ENCODE peak calls at places on chromosomes 5 and 9, in eight cellular contexts. One of them, this sample, is unnamed.
A peak's percentile ranks its signal among the peaks of the same experiment; 100 is the strongest.

GRCh38 chr9:91953723-91954122 is 3.7 kb upstream of the ROR2 start:
- DNase-seq in thyroid gland: no peak
- DNase-seq in stimulated activated CD4-positive, alpha-beta T cell treated with anti-CD3 and anti-CD28 coated beads, Interleukin-2, amount 100 ng/mL, for 48 hours: no peak
- DNase-seq in neural crest cell: no peak
- DNase-seq in LoVo: no peak
- DNase-seq in foreskin keratinocyte: no peak
- DNase-seq in ovary: no peak
- DNase-seq in amygdala: no peak
- DNase-seq in this sample: no peak

GRCh38 chr9:127598839-127599549 is 13.1 kb upstream of the STXBP1 start:
- DNase-seq in thyroid gland: no peak
- DNase-seq in foreskin keratinocyte: no peak
- DNase-seq in ovary: no peak
- DNase-seq in neural crest cell: no peak
- DNase-seq in LoVo: no peak
- DNase-seq in amygdala: no peak
- DNase-seq in stimulated activated CD4-positive, alpha-beta T cell treated with anti-CD3 and anti-CD28 coated beads, Interleukin-2, amount 100 ng/mL, for 48 hours: no peak
- DNase-seq in this sample: no peak

GRCh38 chr5:112467467-112467866 is 48.4 kb upstream of the EPB41L4A start:
- DNase-seq in stimulated activated CD4-positive, alpha-beta T cell treated with anti-CD3 and anti-CD28 coated beads, Interleukin-2, amount 100 ng/mL, for 48 hours: no peak
- DNase-seq in thyroid gland: no peak
- DNase-seq in neural crest cell: no peak
- DNase-seq in foreskin keratinocyte: no peak
- DNase-seq in amygdala: no peak
- DNase-seq in ovary: no peak
- DNase-seq in LoVo: no peak
- DNase-seq in this sample: no peak

GRCh38 chr5:176545388-176545736 is 3.8 kb upstream of the CDHR2 start:
- DNase-seq in neural crest cell: no peak
- DNase-seq in ovary: no peak
- DNase-seq in foreskin keratinocyte: no peak
- DNase-seq in stimulated activated CD4-positive, alpha-beta T cell treated with anti-CD3 and anti-CD28 coated beads, Interleukin-2, amount 100 ng/mL, for 48 hours: no peak
- DNase-seq in LoVo: no peak
- DNase-seq in thyroid gland: no peak
- DNase-seq in amygdala: no peak
- DNase-seq in this sample: no peak

GRCh38 chr9:121589961-121590360 is 61.5 kb upstream of the DAB2IP start:
- DNase-seq in thyroid gland: no peak
- DNase-seq in LoVo: no peak
- DNase-seq in neural crest cell: no peak
- DNase-seq in amygdala: no peak
- DNase-seq in foreskin keratinocyte: no peak
- DNase-seq in ovary: no peak
- DNase-seq in stimulated activated CD4-positive, alpha-beta T cell treated with anti-CD3 and anti-CD28 coated beads, Interleukin-2, amount 100 ng/mL, for 48 hours: no peak
- DNase-seq in this sample: no peak

GRCh38 chr5:114243281-114243982 is 118.4 kb upstream of the KCNN2 start:
- DNase-seq in ovary: no peak
- DNase-seq in neural crest cell: no peak
- DNase-seq in LoVo: no peak
- DNase-seq in thyroid gland: no peak
- DNase-seq in foreskin keratinocyte: peak; percentile 84
- DNase-seq in stimulated activated CD4-positive, alpha-beta T cell treated with anti-CD3 and anti-CD28 coated beads, Interleukin-2, amount 100 ng/mL, for 48 hours: no peak
- DNase-seq in amygdala: no peak
- DNase-seq in this sample: no peak

GRCh38 chr5:142860291-142860690 is 90.1 kb downstream of the ARHGAP26 start:
- DNase-seq in thyroid gland: no peak
- DNase-seq in neural crest cell: no peak
- DNase-seq in foreskin keratinocyte: no peak
- DNase-seq in stimulated activated CD4-positive, alpha-beta T cell treated with anti-CD3 and anti-CD28 coated beads, Interleukin-2, amount 100 ng/mL, for 48 hours: no peak
- DNase-seq in LoVo: no peak
- DNase-seq in ovary: no peak
- DNase-seq in amygdala: no peak
- DNase-seq in this sample: no peak

GRCh38 chr5:81428866-81429265 is 34.9 kb upstream of the ACOT12 start:
- DNase-seq in thyroid gland: no peak
- DNase-seq in neural crest cell: no peak
- DNase-seq in amygdala: no peak
- DNase-seq in stimulated activated CD4-positive, alpha-beta T cell treated with anti-CD3 and anti-CD28 coated beads, Interleukin-2, amount 100 ng/mL, for 48 hours: no peak
- DNase-seq in ovary: no peak
- DNase-seq in foreskin keratinocyte: no peak
- DNase-seq in LoVo: peak; percentile 13
- DNase-seq in this sample: no peak

GRCh38 chr5:36252722-36253340 is 11.1 kb upstream of the NADK2 start:
- DNase-seq in amygdala: no peak
- DNase-seq in LoVo: no peak
- DNase-seq in ovary: no peak
- DNase-seq in neural crest cell: no peak
- DNase-seq in stimulated activated CD4-positive, alpha-beta T cell treated with anti-CD3 and anti-CD28 coated beads, Interleukin-2, amount 100 ng/mL, for 48 hours: no peak
- DNase-seq in foreskin keratinocyte: no peak
- DNase-seq in thyroid gland: peak; percentile 31
- DNase-seq in this sample: no peak